ENCODE peak calls at places on chromosomes 5 and 9, in nine cellular contexts. Q, S, E, X, C, R, M, Y and D are unnamed samples.

GRCh38 chr9:100700689-100701318 is 122.9 kb downstream of the CAVIN4 start:
- DNase-seq in M (no peak), E (no peak), R (peak), X (peak), Y (no peak), C (peak), Q (peak), S (peak), D (peak)

GRCh38 chr9:37922391-37923120 is 18.6 kb upstream of the SLC25A51 start:
- DNase-seq in X (no peak), R (no peak), M (no peak), Y (no peak), S (no peak), Q (no peak), E (peak), C (no peak), D (no peak)

GRCh38 chr5:79464695-79465332 is 49.1 kb downstream of the HOMER1 start:
- DNase-seq in E (no peak), M (no peak), S (peak), Y (no peak), Q (no peak), R (peak), X (peak), C (peak), D (no peak)

GRCh38 chr5:135116146-135116545 is 82.1 kb upstream of the PITX1 start:
- DNase-seq in R (no peak), S (no peak), E (peak), X (no peak), Y (no peak), M (no peak), C (no peak), Q (no peak), D (no peak)

GRCh38 chr5:6742081-6742758 is 29.0 kb downstream of the TENT4A start:
- DNase-seq in S (no peak), Y (no peak), X (no peak), Q (no peak), C (no peak), E (no peak), R (no peak), M (no peak), D (no peak)

GRCh38 chr5:129971684-129972083 is 67.4 kb downstream of the CHSY3 start:
- DNase-seq in C (no peak), S (no peak), X (no peak), R (no peak), M (no peak), Q (no peak), E (no peak), Y (no peak), D (no peak)

GRCh38 chr5:122565331-122565730 is 209.5 kb upstream of the SNX2 start:
- DNase-seq in C (no peak), E (no peak), X (no peak), M (no peak), S (no peak), R (no peak), Y (no peak), Q (no peak), D (no peak)

GRCh38 chr9:134297082-134297415 is 29.2 kb upstream of the RXRA start:
- DNase-seq in R (no peak), S (no peak), M (no peak), C (no peak), Q (no peak), X (no peak), E (no peak), Y (no peak), D (no peak)

GRCh38 chr9:90870646-90871326 is 69.2 kb downstream of the SYK start:
- DNase-seq in X (peak), C (peak), Y (no peak), S (peak), Q (no peak), R (peak), M (no peak), E (no peak), D (peak)

GRCh38 chr9:126788631-126789349 is 16.1 kb upstream of the ZBTB43 start:
- DNase-seq in X (no peak), C (no peak), R (no peak), Q (no peak), E (no peak), S (peak), M (no peak), Y (peak), D (peak)

GRCh38 chr9:135474915-135475314 is 4.7 kb upstream of the PPP1R26 start:
- DNase-seq in Y (no peak), E (no peak), X (no peak), Q (peak), C (peak), R (peak), S (no peak), M (no peak), D (peak)

GRCh38 chr5:175752826-175753535 is 95.1 kb downstream of the HRH2 start:
- DNase-seq in X (no peak), R (no peak), Q (no peak), Y (no peak), M (no peak), S (peak), C (no peak), E (no peak), D (no peak)

GRCh38 chr5:148147415-148147814 is 20.9 kb upstream of the SPINK14 start:
- DNase-seq in R (no peak), Y (no peak), Q (no peak), M (no peak), C (no peak), S (no peak), X (no peak), E (no peak), D (no peak)

GRCh38 chr5:178895615-178896571 is at the start of gene ZFP2:
- DNase-seq in M (no peak), Y (no peak), C (peak), R (no peak), X (peak), E (peak), Q (peak), S (peak), D (peak)

GRCh38 chr9:117704024-117704575 is at the start of gene TLR4:
- DNase-seq in C (no peak), S (peak), Y (no peak), R (peak), M (no peak), Q (peak), X (peak), E (peak), D (no peak)

GRCh38 chr5:54514841-54515432 is 2.6 kb upstream of the SNX18 start:
- DNase-seq in Q (no peak), R (no peak), E (no peak), Y (no peak), M (peak), S (no peak), C (no peak), X (no peak), D (no peak)

GRCh38 chr9:120767451-120767850 is 25.8 kb downstream of the FBXW2 start:
- DNase-seq in R (no peak), C (no peak), E (no peak), S (no peak), X (no peak), Q (no peak), M (no peak), Y (no peak), D (no peak)

GRCh38 chr9:117494401-117495130 is 79.7 kb upstream of the ASTN2 start:
- DNase-seq in X (no peak), Y (no peak), C (no peak), S (peak), Q (no peak), E (no peak), M (no peak), R (no peak), D (no peak)

GRCh38 chr5:139689631-139690384 is 41.7 kb downstream of the CXXC5 start:
- DNase-seq in E (no peak), Y (no peak), R (peak), X (peak), M (no peak), Q (peak), S (peak), C (no peak), D (peak)

GRCh38 chr5:139692148-139692547 is 44.0 kb downstream of the CXXC5 start:
- DNase-seq in Y (no peak), M (no peak), R (no peak), E (no peak), C (no peak), X (no peak), S (no peak), Q (no peak), D (no peak)

GRCh38 chr5:139688712-139689413 is 40.7 kb downstream of the CXXC5 start:
- DNase-seq in R (no peak), Q (no peak), S (no peak), X (no peak), E (no peak), M (no peak), Y (no peak), C (no peak), D (no peak)

GRCh38 chr5:139691275-139691629 is 43.1 kb downstream of the CXXC5 start:
- DNase-seq in M (no peak), R (no peak), S (no peak), Q (no peak), Y (no peak), X (no peak), C (no peak), E (no peak), D (no peak)

DNA sequence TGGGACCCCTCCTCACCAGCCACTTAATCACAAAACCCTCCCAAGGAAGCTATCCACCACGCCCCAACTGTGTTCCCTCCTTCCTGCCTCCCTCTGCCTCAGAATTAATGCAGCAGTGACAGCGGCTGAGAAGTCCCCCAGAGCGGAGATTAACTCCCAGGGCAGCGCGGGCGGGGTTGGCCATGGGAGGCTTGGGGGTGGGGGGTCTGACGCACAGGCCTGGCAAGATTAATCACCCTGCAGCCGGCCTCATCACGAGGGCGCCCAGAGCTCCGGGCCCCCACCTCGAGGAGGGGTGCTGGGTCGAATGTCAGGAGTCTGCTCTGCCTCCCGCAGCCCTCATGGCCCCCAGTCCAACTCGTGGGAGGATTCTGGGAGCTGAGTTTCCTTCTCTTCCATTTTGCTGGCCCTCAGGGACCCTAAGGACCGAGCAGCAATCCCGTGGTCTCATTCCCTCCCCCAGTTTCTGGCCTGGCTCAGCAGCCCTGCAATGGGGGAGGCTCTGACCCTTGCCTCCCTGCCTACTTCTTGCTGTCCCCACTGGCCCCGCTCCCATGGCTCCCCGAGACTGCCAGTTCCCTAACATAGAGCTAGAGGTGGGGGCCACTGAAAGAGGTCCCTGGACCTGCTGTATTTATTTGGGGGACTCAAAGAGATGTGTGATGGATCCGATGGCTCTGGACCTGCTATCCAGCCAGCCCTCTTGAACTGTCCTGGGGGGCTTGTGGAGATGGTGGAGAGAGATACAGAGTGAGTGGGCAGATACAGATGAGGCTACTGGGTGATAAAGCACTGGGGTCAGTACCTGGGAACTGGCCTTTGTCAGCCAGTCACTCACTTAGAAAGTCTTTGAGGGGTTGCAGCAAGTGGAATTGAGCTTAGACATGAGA is 42.5 kb downstream of the CXXC5 start:
- DNase-seq in M (no peak), Q (no peak), S (no peak), C (no peak), Y (no peak), E (no peak), X (no peak), R (no peak), D (no peak)
- TF ChIP-seq CTCF in M (no peak), Q (no peak), S (no peak), C (no peak), Y (no peak), E (no peak), X (no peak), R (no peak), D (no peak)

GRCh38 chr5:53095931-53096525 is 13.5 kb downstream of the MOCS2 start:
- DNase-seq in S (peak), R (peak), Y (peak), M (peak), Q (peak), E (peak), C (peak), X (peak), D (peak)
- TF ChIP-seq CTCF in S (peak), R (peak), Y (peak), M (peak), Q (peak), E (peak), C (peak), X (peak), D (peak)

GRCh38 chr5:111685969-111686368 is 71.0 kb downstream of the NREP start:
- DNase-seq in C (peak), M (no peak), Y (no peak), S (peak), R (peak), E (no peak), X (peak), Q (peak), D (no peak)
- TF ChIP-seq CTCF in C (peak), M (no peak), Y (peak), S (peak), R (no peak), E (no peak), X (peak), Q (peak), D (peak)

DNA sequence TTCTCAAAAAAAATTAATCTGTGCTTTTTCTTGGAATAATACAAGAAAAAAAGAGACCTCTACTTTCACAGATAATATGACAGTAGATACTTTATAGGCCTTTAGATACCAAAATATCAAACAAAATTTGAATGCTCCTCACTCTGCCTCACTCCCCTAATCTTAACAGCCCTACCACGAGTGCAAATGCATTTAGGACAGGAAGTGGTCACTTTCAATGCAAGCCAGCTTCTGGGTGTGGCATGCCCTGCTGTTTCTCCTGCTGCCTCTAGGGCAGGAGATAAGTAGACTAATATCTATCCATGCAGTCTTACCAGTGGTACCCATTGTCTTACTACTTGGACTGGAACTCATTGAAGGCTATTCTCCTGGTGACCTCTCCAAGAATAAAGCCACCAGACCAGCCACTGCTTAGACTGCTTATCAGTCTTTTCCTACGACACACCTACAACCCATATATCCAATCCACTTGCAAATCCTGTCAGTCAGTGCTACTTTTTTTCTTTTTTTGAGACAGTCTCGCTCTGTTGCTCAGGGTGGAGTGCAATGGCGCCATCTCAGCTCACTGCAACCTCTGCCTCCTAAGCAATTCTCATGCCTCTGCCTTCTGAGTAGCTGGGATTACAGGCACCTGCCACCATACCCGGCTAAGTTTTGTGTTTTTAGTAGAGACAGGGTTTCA is 23.0 kb downstream of the FRRS1L start:
- DNase-seq in Y (no peak), R (peak), Q (peak), C (peak), X (peak), M (no peak), E (no peak), S (peak), D (peak)
- TF ChIP-seq CTCF in Y (peak), R (peak), Q (peak), C (peak), X (peak), M (peak), E (no peak), S (no peak), D (peak)

GRCh38 chr5:164054461-164054860 is 549.0 kb downstream of the MAT2B start:
- DNase-seq in C (no peak), S (no peak), M (peak), R (no peak), Y (no peak), X (no peak), Q (no peak), E (no peak), D (no peak)

GRCh38 chr5:164052536-164053090 is 547.2 kb downstream of the MAT2B start:
- DNase-seq in X (no peak), S (peak), C (no peak), Q (no peak), Y (no peak), M (peak), E (no peak), R (no peak), D (no peak)

GRCh38 chr5:164051745-164052144 is 546.3 kb downstream of the MAT2B start:
- DNase-seq in Q (no peak), X (no peak), E (no peak), S (no peak), R (no peak), C (no peak), M (peak), Y (no peak), D (no peak)

GRCh38 chr5:164053123-164053522 is 547.7 kb downstream of the MAT2B start:
- DNase-seq in S (no peak), Q (no peak), C (no peak), E (no peak), Y (no peak), R (no peak), M (no peak), X (no peak), D (no peak)

GRCh38 chr5:164048527-164048926 is 543.1 kb downstream of the MAT2B start:
- DNase-seq in C (no peak), E (no peak), S (peak), X (no peak), Q (no peak), M (no peak), R (no peak), Y (no peak), D (no peak)
- TF ChIP-seq CTCF in C (no peak), E (no peak), S (peak), X (no peak), Q (peak), M (peak), R (no peak), Y (no peak), D (no peak)

GRCh38 chr9:11742471-11742870 is 950.7 kb upstream of the TYRP1 start:
- DNase-seq in E (no peak), M (no peak), C (no peak), Y (no peak), S (no peak), Q (no peak), X (no peak), R (no peak), D (no peak)

GRCh38 chr9:11743356-11743755 is 949.8 kb upstream of the TYRP1 start:
- DNase-seq in C (no peak), E (no peak), X (no peak), S (no peak), M (no peak), Q (no peak), R (no peak), Y (no peak), D (no peak)
- TF ChIP-seq CTCF in C (no peak), E (no peak), X (no peak), S (no peak), M (no peak), Q (no peak), R (no peak), Y (no peak), D (no peak)

DNA sequence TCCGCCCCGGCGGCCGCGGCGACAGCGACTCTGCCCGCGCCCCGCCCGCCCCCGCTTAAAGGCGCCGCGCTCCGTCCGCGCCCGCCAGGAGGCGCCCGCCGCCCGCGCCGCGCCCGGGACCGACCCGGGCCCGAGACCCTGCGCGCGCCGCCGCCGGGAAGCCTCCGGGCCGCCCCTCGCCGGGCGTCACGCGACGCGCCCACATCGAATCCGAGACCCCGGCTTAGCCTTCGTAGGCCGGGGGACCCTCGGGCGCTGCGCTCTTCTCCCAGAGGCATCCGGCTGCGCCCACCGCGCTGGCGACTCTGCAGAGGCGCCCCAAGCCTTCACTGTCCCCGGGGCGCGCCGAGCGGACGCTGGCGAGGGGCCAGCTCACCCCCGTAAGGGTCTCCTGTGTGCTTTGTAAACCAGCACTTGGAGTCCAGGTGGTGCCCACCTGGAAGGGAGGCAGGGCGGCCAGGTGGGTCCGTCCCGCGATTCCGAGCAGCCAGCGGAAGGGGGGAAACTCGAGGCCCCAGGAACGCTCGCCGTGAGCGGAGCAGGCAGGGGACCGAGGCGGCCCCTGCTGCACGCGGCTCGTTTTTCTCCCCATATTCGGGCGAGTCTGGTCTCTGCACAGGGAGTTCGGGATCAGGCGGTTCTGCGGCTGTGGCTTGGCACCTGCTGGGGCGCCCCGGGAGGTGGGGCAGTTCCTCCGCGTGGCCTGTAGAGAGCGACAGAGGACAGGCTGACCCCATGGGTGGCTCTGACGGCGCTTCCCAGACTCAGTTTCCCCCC is 432 bp upstream of the ABCA2 start:
- DNase-seq in M (no peak), C (no peak), S (peak), X (peak), R (peak), E (peak), Q (peak), Y (no peak), D (peak)
- TF ChIP-seq CTCF in M (peak), C (peak), S (peak), X (peak), R (peak), E (peak), Q (no peak), Y (peak), D (peak)

DNA sequence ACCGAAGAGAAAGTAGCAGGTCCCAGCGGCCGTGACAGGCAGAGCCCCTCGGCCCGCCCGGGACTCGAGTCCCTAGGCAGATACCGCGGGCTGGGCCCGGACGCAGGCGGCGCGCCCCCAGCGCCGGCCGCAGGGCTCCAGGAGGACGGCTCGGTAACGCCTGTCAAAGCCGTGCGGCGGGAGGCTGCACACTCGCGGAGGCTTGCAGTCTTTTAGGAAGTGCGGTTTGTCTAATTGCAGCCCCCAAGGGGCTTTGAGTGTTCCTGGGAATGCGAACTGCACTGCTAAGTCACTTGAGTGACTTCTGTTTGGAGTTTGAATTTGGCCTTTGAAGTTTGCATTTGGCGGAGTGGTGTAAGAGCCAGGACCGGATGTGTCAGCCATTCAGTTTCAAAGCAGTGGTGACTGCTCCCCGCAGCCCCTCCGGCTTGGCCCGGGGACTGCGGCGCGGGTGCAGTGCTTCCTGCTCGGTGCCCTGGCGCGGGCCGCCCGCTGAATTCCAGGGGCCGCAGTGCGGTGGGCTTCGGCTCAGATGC is 1.3 kb downstream of the MAP3K1 start:
- DNase-seq in R (peak), Y (no peak), C (no peak), Q (peak), E (peak), M (no peak), X (peak), S (peak), D (peak)
- TF ChIP-seq CTCF in R (no peak), Y (no peak), C (no peak), Q (no peak), E (no peak), M (no peak), X (no peak), S (no peak), D (no peak)